ENCODE peak calls at places on chromosomes 16 and 17, in five cellular contexts. L, K, I, H and A are unnamed samples.
A peak's percentile ranks its signal among the peaks of the same experiment; 100 is the strongest.

GRCh38 chr17:43545383-43545632 is 832 bp downstream of the ETV4 start:
- DNase-seq in K (no peak), I (no peak), H (no peak), L (no peak), A (no peak)

GRCh38 chr17:37884516-37884915 is 39.7 kb upstream of the TBC1D3K start:
- DNase-seq in K (no peak), H (no peak), I (no peak), L (no peak), A (no peak)

GRCh38 chr17:50635720-50636144 is 1.1 kb downstream of the ABCC3 start:
- DNase-seq in L (no peak), I (no peak), K (no peak), H (no peak), A (no peak)

GRCh38 chr17:55577011-55577586 is 65.8 kb upstream of the SMIM36 start:
- DNase-seq in K (no peak), H (peak; percentile 61), L (no peak), I (peak; percentile 46), A (peak; percentile 68)

GRCh38 chr17:2749784-2750181 is 331 bp upstream of the CCDC92B start:
- DNase-seq in K (peak; percentile 94), L (peak; percentile 67), H (peak; percentile 68), I (peak; percentile 68), A (peak; percentile 27)

GRCh38 chr17:42221886-42222745 is 27.8 kb upstream of the GHDC start:
- DNase-seq in I (no peak), L (no peak), H (peak; percentile 77), K (peak; percentile 62), A (no peak)

GRCh38 chr17:29615048-29615385 is 7.7 kb downstream of the CORO6 start:
- DNase-seq in H (no peak), I (no peak), K (peak; percentile 49), L (no peak), A (no peak)

GRCh38 chr17:70394430-70394829 is 225.1 kb downstream of the KCNJ2 start:
- DNase-seq in H (no peak), I (no peak), K (no peak), L (no peak), A (no peak)

GRCh38 chr16:30958164-30959083 is 870 bp downstream of the SETD1A start:
- DNase-seq in L (no peak), K (peak; percentile 82), I (no peak), H (peak; percentile 34), A (no peak)

GRCh38 chr16:626787-627457 is 3.9 kb upstream of the WFIKKN1 start:
- DNase-seq in H (peak; percentile 79), K (no peak), I (no peak), L (no peak), A (no peak)

GRCh38 chr17:73057196-73057595 is 35.3 kb downstream of the SLC39A11 start:
- DNase-seq in L (no peak), H (no peak), K (no peak), I (no peak), A (no peak)

GRCh38 chr16:82083710-82084353 is 48.8 kb downstream of the HSD17B2 start:
- DNase-seq in K (no peak), L (no peak), H (no peak), I (no peak), A (no peak)

GRCh38 chr17:29622337-29623282 is at the start of gene CORO6:
- DNase-seq in H (peak; percentile 50), L (no peak), K (peak; percentile 76), I (peak; percentile 64), A (peak; percentile 60)

GRCh38 chr17:75876938-75877751 is 1.2 kb downstream of the TRIM47 start:
- DNase-seq in K (no peak), I (peak; percentile 97), L (peak; percentile 82), H (peak; percentile 98), A (peak; percentile 96)

DNA sequence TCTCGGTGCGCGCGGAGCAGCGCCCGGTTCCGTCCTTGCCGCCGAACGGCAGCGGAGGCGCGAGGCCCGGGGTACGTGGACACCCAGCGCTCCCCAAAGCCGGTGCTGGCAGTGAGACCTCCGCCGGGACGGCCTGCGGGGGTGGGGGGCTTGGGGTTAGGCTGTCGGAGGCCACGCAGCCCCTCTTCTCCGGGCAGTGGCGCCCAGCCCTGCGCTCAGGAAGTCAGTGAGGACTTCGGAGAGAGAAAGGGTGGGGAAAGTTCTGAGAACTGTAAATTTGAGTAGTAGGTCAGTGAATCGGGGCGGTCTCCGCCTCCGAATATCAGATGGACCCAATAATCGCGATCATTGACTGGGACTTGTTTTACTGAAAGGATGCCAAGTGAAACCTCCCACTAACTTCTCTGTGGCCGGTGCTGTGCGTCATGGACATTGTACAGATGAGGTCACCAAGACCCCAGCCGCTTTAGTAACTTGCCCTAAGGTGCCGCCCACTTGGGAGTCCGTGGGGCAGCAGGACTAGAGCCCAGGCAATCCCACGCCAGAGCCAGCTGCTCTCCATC is 468 bp downstream of the IL4R start:
- DNase-seq in I (peak; percentile 63), H (peak; percentile 91), K (no peak), L (no peak), A (no peak)
- TF ChIP-seq POLR2A in I (no peak), H (no peak), K (peak; percentile 57), L (no peak), A (no peak)

DNA sequence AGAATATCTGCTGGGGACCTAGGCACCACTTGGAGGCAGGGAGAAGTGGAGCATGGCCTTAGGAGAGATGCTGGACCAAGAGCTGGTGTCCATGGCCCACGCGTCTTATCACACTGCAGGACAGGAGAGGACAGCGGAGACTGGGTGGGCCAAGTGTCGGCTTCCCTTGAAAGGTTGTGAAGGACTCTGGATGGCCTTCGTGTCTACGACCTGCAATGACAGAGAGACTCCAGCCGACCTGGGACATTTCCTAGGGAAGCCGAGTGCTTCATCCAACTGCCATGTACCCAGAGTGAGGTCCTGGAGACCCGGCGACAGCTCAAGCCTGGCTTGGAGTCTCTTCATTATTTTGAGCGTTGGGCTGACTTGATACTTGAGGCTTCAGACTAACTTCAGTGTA is 20.5 kb downstream of the C1QTNF1 start:
- DNase-seq in I (no peak), H (no peak), L (no peak), K (no peak), A (no peak)
- TF ChIP-seq POLR2A in I (no peak), H (no peak), L (no peak), K (no peak), A (no peak)

GRCh38 chr17:35063514-35064223 is at the start of gene RFFL:
- DNase-seq in L (peak; percentile 88), K (peak; percentile 48), I (peak; percentile 83), H (peak; percentile 95), A (peak; percentile 93)
- TF ChIP-seq POLR2A in L (no peak), K (no peak), I (no peak), H (peak; percentile 28), A (peak; percentile 24)

DNA sequence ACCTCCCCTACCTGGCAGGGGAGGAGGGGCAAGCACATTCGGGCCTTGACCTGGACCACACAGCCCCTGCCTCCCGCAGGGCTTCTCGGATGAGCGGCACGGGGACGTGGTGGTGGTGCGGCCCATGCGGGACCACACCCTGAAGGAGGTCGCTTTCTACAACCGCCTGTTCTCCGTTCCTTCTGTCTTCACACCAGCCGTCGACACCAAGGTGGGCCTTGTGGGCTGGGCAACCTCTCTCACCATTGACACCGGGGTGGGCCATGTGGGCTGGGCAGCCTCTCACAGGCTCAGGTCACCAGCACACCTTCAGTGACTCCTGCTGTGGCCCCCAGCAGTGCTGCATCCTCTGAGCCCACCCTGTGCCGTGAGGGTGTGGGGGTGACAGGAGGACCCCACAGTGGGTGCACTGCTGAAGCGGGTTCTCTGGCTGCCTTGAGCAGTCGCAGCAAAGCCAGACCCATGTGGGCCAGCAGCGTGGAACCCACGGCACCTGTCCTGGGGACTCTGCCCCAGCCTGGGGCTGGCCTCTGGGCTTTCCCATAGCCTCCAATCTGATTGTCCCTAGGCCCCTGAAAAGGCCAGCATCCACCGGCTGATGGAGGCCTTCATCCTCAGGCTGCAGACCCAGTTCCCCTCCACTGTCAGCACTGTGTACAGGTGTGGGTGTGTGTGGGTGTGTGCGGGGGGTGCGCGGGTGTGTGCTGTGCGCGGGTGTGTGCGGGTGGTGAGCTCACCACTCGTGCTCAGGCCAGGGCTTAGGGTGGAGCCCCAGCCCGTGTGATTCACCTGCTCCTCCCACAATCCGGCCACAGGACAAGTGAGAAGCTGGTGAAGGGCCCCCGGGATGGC is 7.5 kb downstream of the CTU2 start:
- DNase-seq in I (no peak), L (no peak), H (no peak), K (no peak), A (no peak)
- TF ChIP-seq POLR2A in I (no peak), L (no peak), H (no peak), K (no peak), A (no peak)

DNA sequence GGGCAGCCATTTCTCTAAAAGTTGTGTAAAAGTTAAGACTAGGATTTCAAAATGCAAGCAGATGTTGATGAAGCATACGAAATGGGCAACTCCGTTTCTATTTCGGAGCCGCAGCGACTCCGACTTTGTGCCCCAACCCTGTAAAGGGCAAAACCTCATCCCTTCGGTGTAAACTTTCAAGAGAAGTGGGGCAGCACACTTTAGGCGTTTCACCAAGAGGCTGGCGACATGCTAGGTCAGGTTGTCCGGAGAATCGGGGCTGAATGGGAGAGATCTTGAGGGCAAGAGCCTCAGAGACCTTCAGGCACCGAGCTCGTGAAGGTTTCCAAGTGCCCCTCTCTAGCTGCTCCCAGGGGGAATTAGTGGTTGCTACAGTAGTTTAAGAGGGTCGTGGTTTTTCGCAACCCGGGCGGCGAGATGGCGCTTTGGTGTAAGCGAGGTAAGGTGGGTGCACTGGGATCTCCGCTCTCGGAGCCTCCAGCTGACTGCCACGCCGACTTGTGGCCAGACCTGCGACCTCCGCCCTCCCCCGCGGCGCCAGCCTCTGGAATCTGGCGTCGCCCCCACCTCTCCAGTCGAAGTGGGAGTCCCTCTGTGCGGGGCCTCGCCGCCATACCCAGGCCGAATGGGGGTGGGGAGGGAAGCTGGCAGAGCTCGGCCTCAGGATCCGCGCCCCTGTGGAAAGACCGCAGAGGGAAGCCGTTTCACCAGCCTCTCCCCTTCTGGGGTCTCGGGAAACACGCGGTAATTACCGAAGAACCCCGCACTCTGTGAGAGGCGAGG is 979 bp upstream of the HEXIM2 start:
- DNase-seq in K (no peak), I (peak; percentile 79), L (peak; percentile 69), H (peak; percentile 80), A (peak; percentile 63)
- TF ChIP-seq POLR2A in K (peak; percentile 69), I (no peak), L (no peak), H (peak; percentile 62), A (no peak)

GRCh38 chr16:8865145-8865882 is 3.5 kb downstream of the CARHSP1 start:
- DNase-seq in K (no peak), H (no peak), I (no peak), L (no peak), A (no peak)
- TF ChIP-seq POLR2A in K (no peak), H (no peak), I (no peak), L (no peak), A (no peak)

GRCh38 chr17:81386141-81386645 is 9.1 kb upstream of the BAHCC1 start:
- DNase-seq in K (no peak), I (no peak), H (no peak), L (no peak), A (no peak)

GRCh38 chr17:81388091-81388611 is 7.1 kb upstream of the BAHCC1 start:
- DNase-seq in I (no peak), K (no peak), H (no peak), L (no peak), A (no peak)

GRCh38 chr17:81386646-81387234 is 8.5 kb upstream of the BAHCC1 start:
- DNase-seq in H (no peak), L (no peak), K (no peak), I (peak; percentile 70), A (no peak)

GRCh38 chr17:81388612-81389367 is 6.5 kb upstream of the BAHCC1 start:
- DNase-seq in H (no peak), L (no peak), I (no peak), K (no peak), A (no peak)

GRCh38 chr17:81387235-81388060 is 7.8 kb upstream of the BAHCC1 start:
- DNase-seq in H (peak; percentile 44), K (peak; percentile 73), I (peak; percentile 80), L (no peak), A (no peak)
- TF ChIP-seq POLR2A in H (no peak), K (no peak), I (no peak), L (peak; percentile 12), A (no peak)

GRCh38 chr16:74743668-74744299 is 30.8 kb downstream of the FA2H start:
- DNase-seq in I (no peak), H (no peak), K (no peak), L (no peak), A (peak; percentile 22)
- TF ChIP-seq POLR2A in I (no peak), H (no peak), K (no peak), L (no peak), A (no peak)